ENCODE peak calls at places on chromosomes 2 and 18, in seven cellular contexts. M, U, Q, X, G, V and S are unnamed samples.
A peak's percentile ranks its signal among the peaks of the same experiment; 100 is the strongest.

GRCh38 chr2:186105016-186105415 is 366.4 kb downstream of the FSIP2 start:
- DNase-seq in V (no peak), Q (no peak), U (no peak), G (no peak), M (no peak), X (no peak), S (no peak)

GRCh38 chr2:119531292-119531691 is 7.0 kb upstream of the SCTR start:
- DNase-seq in G (no peak), Q (no peak), V (no peak), X (no peak), M (no peak), U (no peak), S (no peak)

GRCh38 chr2:181953773-181954537 is 31.7 kb upstream of the PPP1R1C start:
- DNase-seq in M (no peak), X (no peak), Q (no peak), U (peak; percentile 15), G (peak; percentile 49), V (peak; percentile 51), S (no peak)

GRCh38 chr18:62325806-62326645 is 916 bp downstream of the TNFRSF11A start:
- DNase-seq in V (no peak), M (peak; percentile 13), U (no peak), X (no peak), Q (no peak), G (no peak), S (no peak)

GRCh38 chr18:8946046-8946838 is 156.3 kb upstream of the NDUFV2 start:
- DNase-seq in U (no peak), M (peak; percentile 64), V (no peak), G (peak; percentile 89), X (peak; percentile 97), Q (no peak), S (no peak)

GRCh38 chr2:7026740-7027139 is 109.5 kb downstream of the RNF144A start:
- DNase-seq in Q (no peak), M (no peak), X (no peak), U (no peak), G (no peak), V (peak; percentile 77), S (peak; percentile 88)

GRCh38 chr2:232878855-232879617 is 9.0 kb downstream of the SNORC start:
- DNase-seq in M (no peak), G (no peak), X (no peak), V (peak; percentile 61), Q (no peak), U (no peak), S (peak; percentile 40)

GRCh38 chr2:99431587-99432275 is 58.1 kb downstream of the REV1 start:
- DNase-seq in X (no peak), M (no peak), G (no peak), U (no peak), V (no peak), Q (no peak), S (no peak)

GRCh38 chr2:24495451-24495850 is 4.4 kb downstream of the NCOA1 start:
- DNase-seq in M (no peak), U (no peak), X (no peak), V (no peak), G (no peak), Q (no peak), S (no peak)

GRCh38 chr2:69616755-69617154 is 26.8 kb downstream of the AAK1 start:
- DNase-seq in U (no peak), X (no peak), M (peak; percentile 56), V (no peak), Q (no peak), G (no peak), S (no peak)

GRCh38 chr2:32946314-32947075 is at the start of gene LTBP1:
- DNase-seq in G (peak; percentile 56), V (peak; percentile 90), X (peak; percentile 58), Q (peak; percentile 61), U (peak; percentile 80), M (peak; percentile 70), S (peak; percentile 88)

DNA sequence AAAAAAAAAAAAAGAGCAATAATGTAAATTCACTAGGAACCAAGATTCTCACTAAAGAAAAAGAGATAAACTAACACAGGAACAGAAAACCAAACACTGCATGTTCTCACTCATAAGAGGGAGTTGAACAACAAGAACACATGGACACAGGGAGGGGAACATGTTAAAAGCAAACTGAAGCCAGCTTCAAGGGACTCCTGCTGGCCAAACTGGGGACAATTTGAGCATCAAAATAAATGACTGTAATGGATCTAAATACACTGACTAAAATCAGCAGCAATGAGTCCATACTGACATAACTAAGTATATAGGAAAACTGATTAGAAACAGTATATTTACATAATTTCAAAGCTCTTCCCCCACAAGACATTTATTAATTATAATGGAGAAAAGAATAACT is 73.0 kb downstream of the FARSB start:
- DNase-seq in U (no peak), G (no peak), M (no peak), X (no peak), Q (no peak), V (no peak), S (no peak)
- TF ChIP-seq CTCF in U (peak; percentile 7), G (peak; percentile 9), M (no peak), X (peak; percentile 61), Q (no peak), V (no peak), S (no peak)

GRCh38 chr2:187143537-187143936 is 294.6 kb upstream of the ZSWIM2 start:
- DNase-seq in V (no peak), Q (no peak), G (no peak), U (no peak), M (no peak), X (no peak), S (no peak)
- TF ChIP-seq CTCF in V (no peak), Q (no peak), G (no peak), U (no peak), M (no peak), X (no peak), S (no peak)

GRCh38 chr2:27086722-27087446 is at the start of gene KHK:
- DNase-seq in X (no peak), M (peak; percentile 36), Q (no peak), U (peak; percentile 65), V (peak; percentile 89), G (no peak), S (peak; percentile 88)
- TF ChIP-seq CTCF in X (peak; percentile 66), M (peak; percentile 37), Q (no peak), U (no peak), V (no peak), G (no peak), S (no peak)

GRCh38 chr2:153766415-153766814 is 105.3 kb upstream of the GALNT13 start:
- DNase-seq in M (no peak), X (no peak), Q (no peak), V (no peak), G (no peak), U (no peak), S (no peak)

DNA sequence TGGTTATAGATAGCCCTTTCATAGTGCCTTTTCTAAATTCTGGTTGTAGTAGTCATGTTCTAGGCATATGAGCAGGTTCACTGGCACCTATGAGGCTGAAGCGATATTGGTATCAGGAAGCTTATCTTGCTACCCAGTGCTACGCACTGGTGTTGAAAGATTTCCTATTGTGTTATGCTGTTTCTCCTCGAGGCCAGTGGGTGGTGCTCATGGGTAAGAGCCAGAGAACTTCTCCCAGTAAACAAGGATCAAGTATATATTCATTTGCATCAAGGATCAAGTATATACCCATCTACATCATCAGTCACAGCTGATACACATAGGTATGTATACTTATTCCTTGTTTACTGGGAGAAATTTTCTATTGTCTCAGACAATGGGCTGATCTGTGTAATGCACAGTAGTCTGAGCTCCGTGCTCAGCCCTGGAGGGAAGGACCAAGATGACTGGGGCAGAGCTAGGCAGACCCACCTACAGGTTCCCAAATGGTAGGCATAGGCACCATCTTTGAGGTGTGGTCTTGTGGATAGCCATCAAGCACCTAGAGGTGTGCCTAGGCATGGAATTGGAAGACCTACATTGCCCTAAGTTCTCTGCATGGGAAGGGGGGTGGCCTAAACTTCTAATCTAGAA is 101.2 kb upstream of the GALNT13 start:
- DNase-seq in X (no peak), U (no peak), M (no peak), V (no peak), G (no peak), Q (no peak), S (no peak)
- TF ChIP-seq CTCF in X (no peak), U (no peak), M (no peak), V (peak; percentile 10), G (no peak), Q (no peak), S (no peak)

DNA sequence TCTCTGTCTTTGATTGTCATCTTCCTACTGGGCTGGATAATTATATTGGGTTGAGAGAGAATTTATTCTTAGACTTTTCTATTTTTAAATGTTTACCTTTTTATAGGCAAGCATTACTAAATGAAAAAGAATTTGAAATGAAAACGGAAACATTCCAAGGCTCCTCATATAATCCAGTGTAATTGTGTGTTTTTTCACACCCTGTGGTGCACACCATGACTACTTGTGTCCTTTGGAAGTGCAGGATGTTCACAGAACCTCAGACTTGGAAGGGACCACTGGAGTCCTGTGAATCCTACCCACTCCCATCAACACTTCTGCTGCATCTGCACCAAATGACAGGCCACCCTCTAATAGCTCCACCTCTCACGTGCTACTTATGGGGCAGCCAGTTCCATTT is 48.0 kb downstream of the NAT8 start:
- DNase-seq in V (no peak), X (peak; percentile 13), Q (no peak), U (no peak), G (no peak), M (no peak), S (no peak)
- TF ChIP-seq CTCF in V (no peak), X (no peak), Q (no peak), U (no peak), G (no peak), M (no peak), S (no peak)

GRCh38 chr2:60992985-60993392 is 24.5 kb upstream of the PEX13 start:
- DNase-seq in X (no peak), G (no peak), U (no peak), M (no peak), V (peak; percentile 32), Q (no peak), S (no peak)

GRCh38 chr2:60995376-60995775 is 22.1 kb upstream of the PEX13 start:
- DNase-seq in X (no peak), U (no peak), Q (no peak), V (no peak), G (no peak), M (no peak), S (no peak)

DNA sequence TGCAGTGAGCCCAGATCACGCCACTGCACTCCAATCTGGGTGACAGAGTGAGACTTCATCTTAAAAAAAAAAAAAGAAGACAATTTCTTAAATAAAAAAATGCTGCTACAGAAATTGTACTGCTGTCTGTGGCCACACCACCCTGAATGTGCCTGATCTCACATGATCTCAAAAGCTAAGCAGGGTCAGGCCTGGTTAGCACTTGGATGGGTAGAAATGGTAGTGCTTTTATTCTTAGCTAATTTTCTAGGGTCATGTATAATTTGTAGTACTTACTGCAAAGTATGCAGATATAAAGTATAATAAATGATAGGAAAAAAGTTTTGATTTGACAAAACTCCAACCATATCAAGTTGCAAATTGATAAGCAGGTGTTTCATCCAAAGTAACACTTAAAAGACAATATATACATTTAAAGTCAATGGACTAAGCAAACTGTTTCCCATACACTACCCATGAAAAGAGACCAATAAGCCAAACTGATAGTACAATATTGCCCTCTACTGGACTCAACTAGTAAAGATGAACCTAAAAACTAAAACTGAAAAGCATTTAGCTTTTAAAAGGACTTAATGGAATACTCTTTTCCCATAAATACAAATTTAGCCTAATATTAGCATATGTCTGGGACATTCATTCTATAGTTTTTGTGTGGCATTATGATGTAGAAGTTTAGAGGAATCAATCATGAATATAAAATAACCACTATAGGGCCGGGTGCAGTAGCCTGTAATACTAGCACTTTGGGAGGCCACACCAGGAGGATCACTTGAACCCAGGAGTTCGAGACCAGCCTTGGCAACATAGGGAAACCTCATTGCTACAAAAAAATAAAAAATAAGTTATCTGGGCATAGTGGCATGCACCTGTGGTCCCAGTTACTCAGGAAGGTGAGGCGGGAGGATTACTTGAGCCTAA is 18.6 kb upstream of the PEX13 start:
- DNase-seq in U (no peak), M (peak; percentile 56), Q (no peak), G (peak; percentile 27), V (no peak), X (peak; percentile 47), S (no peak)
- TF ChIP-seq CTCF in U (peak; percentile 74), M (peak; percentile 71), Q (peak; percentile 66), G (peak; percentile 36), V (peak; percentile 45), X (peak; percentile 86), S (peak; percentile 27)